ENCODE peak calls at places on chromosomes 16 and 17, in eight cellular contexts. N, H, O, R, K, B, Q and G are unnamed samples.

GRCh38 chr17:82126479-82127314 is 28.7 kb upstream of the FASN start:
- DNase-seq in K (no peak), O (no peak), B (peak), N (no peak), Q (no peak), H (no peak), R (no peak), G (no peak)

GRCh38 chr16:23254338-23254737 is 47.8 kb upstream of the SCNN1B start:
- DNase-seq in H (no peak), Q (no peak), O (no peak), K (no peak), R (no peak), B (no peak), N (no peak), G (no peak)

GRCh38 chr16:55056585-55057520 is 126.2 kb downstream of the IRX5 start:
- DNase-seq in N (peak), H (no peak), B (peak), Q (no peak), R (no peak), O (peak), K (no peak), G (no peak)

GRCh38 chr17:68122587-68122986 is 87.1 kb downstream of the KPNA2 start:
- DNase-seq in K (no peak), B (no peak), H (no peak), R (no peak), N (no peak), O (no peak), Q (no peak), G (no peak)

GRCh38 chr16:1651055-1651454 is 27.0 kb upstream of the JPT2 start:
- DNase-seq in Q (no peak), K (no peak), H (no peak), N (no peak), R (no peak), O (no peak), B (no peak), G (no peak)

GRCh38 chr17:66422181-66422580 is 119.8 kb downstream of the PRKCA start:
- DNase-seq in R (no peak), N (peak), B (no peak), Q (no peak), H (no peak), O (no peak), K (no peak), G (no peak)

GRCh38 chr16:87560428-87561199 is 41.7 kb upstream of the JPH3 start:
- DNase-seq in B (peak), Q (peak), O (peak), R (no peak), N (peak), K (no peak), H (peak), G (peak)

GRCh38 chr17:83194189-83194565 is 114.8 kb downstream of the METRNL start:
- DNase-seq in O (no peak), Q (no peak), N (no peak), R (no peak), B (no peak), K (no peak), H (no peak), G (no peak)

GRCh38 chr17:51888823-51889222 is 269.7 kb downstream of the CA10 start:
- DNase-seq in H (no peak), B (no peak), K (no peak), O (no peak), Q (no peak), N (no peak), R (no peak), G (no peak)

GRCh38 chr17:7476474-7476873 is 3.0 kb downstream of the ZBTB4 start:
- DNase-seq in N (peak), B (no peak), R (no peak), K (peak), H (no peak), Q (peak), O (no peak), G (no peak)

GRCh38 chr16:65767125-65767524 is 599.4 kb upstream of the CDH5 start:
- DNase-seq in B (no peak), Q (peak), N (no peak), O (no peak), R (no peak), K (no peak), H (no peak), G (no peak)

GRCh38 chr16:87685766-87686165 is 80.0 kb downstream of the KLHDC4 start:
- DNase-seq in O (no peak), H (no peak), Q (no peak), R (no peak), B (no peak), K (no peak), N (no peak), G (no peak)

GRCh38 chr17:82444284-82444893 is 6.2 kb downstream of the CYBC1 start:
- DNase-seq in K (no peak), R (no peak), O (no peak), B (peak), Q (no peak), N (no peak), H (no peak), G (no peak)

GRCh38 chr17:59004338-59005111 is 102.2 kb downstream of the TRIM37 start:
- DNase-seq in B (peak), Q (peak), R (peak), H (peak), N (peak), K (peak), O (peak), G (peak)

GRCh38 chr17:50209472-50210248 is 8.2 kb upstream of the COL1A1 start:
- DNase-seq in K (no peak), B (peak), R (no peak), N (no peak), O (peak), H (no peak), Q (peak), G (no peak)

GRCh38 chr17:13016881-13017622 is 775 bp downstream of the ELAC2 start:
- DNase-seq in B (no peak), N (no peak), Q (no peak), R (no peak), H (no peak), O (no peak), K (no peak), G (peak)

GRCh38 chr16:10575506-10576130 is 4.8 kb downstream of the EMP2 start:
- DNase-seq in Q (no peak), H (no peak), R (no peak), K (no peak), B (no peak), N (no peak), O (no peak), G (peak)

GRCh38 chr17:4305224-4305623 is 41.4 kb upstream of the ANKFY1 start:
- DNase-seq in B (no peak), R (no peak), H (no peak), N (no peak), K (no peak), O (no peak), Q (no peak), G (no peak)

GRCh38 chr17:81302861-81303326 is 7.8 kb upstream of the SLC38A10 start:
- DNase-seq in R (no peak), B (peak), O (no peak), N (no peak), K (no peak), Q (no peak), H (no peak), G (no peak)

GRCh38 chr17:58328195-58329034 is at the start of gene TSPOAP1:
- DNase-seq in H (no peak), R (peak), Q (peak), K (no peak), O (peak), B (peak), N (no peak), G (peak)

GRCh38 chr17:58412910-58413630 is 4.3 kb downstream of the RNF43 start:
- DNase-seq in K (no peak), O (no peak), N (no peak), Q (peak), B (no peak), H (no peak), R (no peak), G (peak)

GRCh38 chr17:35735036-35735805 is 3.8 kb downstream of the RASL10B start:
- DNase-seq in O (no peak), B (no peak), K (no peak), H (no peak), N (no peak), Q (no peak), R (no peak), G (no peak)

GRCh38 chr17:46194393-46195216 is 1.4 kb upstream of the KANSL1 start:
- DNase-seq in O (no peak), B (peak), H (peak), Q (peak), N (peak), K (peak), R (peak), G (peak)

GRCh38 chr16:8878523-8878911 is 3.6 kb upstream of the LITAFD start:
- DNase-seq in Q (no peak), H (no peak), R (no peak), O (no peak), N (peak), B (no peak), K (no peak), G (no peak)

GRCh38 chr17:21199311-21199710 is 14.7 kb downstream of the TMEM11 start:
- DNase-seq in N (no peak), R (no peak), B (no peak), K (no peak), Q (peak), H (no peak), O (peak), G (no peak)

GRCh38 chr16:83933885-83934683 is 19.0 kb upstream of the OSGIN1 start:
- DNase-seq in O (no peak), Q (no peak), H (no peak), R (no peak), N (no peak), B (no peak), K (no peak), G (peak)

GRCh38 chr17:1590031-1590746 is 27.6 kb upstream of the PITPNA start:
- DNase-seq in Q (peak), B (no peak), K (peak), R (no peak), N (peak), O (no peak), H (peak), G (peak)

GRCh38 chr17:49496183-49496865 is 1.2 kb downstream of the NGFR start:
- DNase-seq in Q (peak), O (peak), H (no peak), B (peak), N (peak), R (no peak), K (peak), G (peak)

GRCh38 chr16:12283596-12283995 is 307.1 kb downstream of the SNX29 start:
- DNase-seq in B (no peak), H (no peak), Q (no peak), N (no peak), O (no peak), K (no peak), R (no peak), G (no peak)

GRCh38 chr17:78992542-78993212 is 13.0 kb upstream of the LGALS3BP start:
- DNase-seq in K (no peak), R (no peak), N (no peak), Q (peak), H (no peak), B (no peak), O (no peak), G (no peak)

GRCh38 chr16:914453-914852 is 56.3 kb downstream of the LMF1 start:
- DNase-seq in O (no peak), R (peak), Q (no peak), K (peak), B (no peak), N (peak), H (peak), G (peak)

GRCh38 chr16:22977294-22977697 is 163.3 kb downstream of the HS3ST2 start:
- DNase-seq in K (peak), B (no peak), R (no peak), O (no peak), Q (peak), H (peak), N (peak), G (peak)

GRCh38 chr17:63419949-63420867 is 25.9 kb downstream of the CYB561 start:
- DNase-seq in Q (peak), B (no peak), R (no peak), K (peak), H (no peak), O (no peak), N (no peak), G (no peak)

GRCh38 chr16:26111900-26112299 is 420.1 kb downstream of the HS3ST4 start:
- DNase-seq in Q (peak), K (no peak), H (no peak), N (peak), O (no peak), B (no peak), R (no peak), G (peak)

DNA sequence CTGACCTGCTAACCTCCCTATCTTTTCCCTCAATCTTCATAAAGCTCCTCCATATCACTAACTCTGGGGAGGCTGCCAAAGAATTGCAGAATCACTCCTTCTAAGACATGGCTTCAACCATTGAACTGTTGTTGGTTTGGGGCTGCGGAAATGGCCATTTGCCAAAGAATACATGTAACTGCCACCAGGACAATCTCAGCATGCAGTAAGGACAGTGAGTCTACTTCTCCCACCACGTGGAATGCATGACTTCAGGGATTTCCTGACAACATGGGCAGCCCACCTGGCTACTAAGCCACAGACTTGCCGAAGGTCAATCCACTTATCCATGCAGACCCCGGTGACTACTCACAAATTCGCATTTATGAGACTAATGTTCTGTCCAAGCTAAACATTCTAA is 104.3 kb upstream of the NUDT7 start:
- DNase-seq in K (peak), B (no peak), R (no peak), H (no peak), N (no peak), O (no peak), Q (no peak), G (no peak)
- TF ChIP-seq MAX in K (peak), B (no peak), R (no peak), H (no peak), N (no peak), O (no peak), Q (no peak), G (no peak)

GRCh38 chr16:67655363-67655762 is 4.7 kb downstream of the ACD start:
- DNase-seq in O (no peak), N (no peak), K (no peak), B (no peak), R (no peak), Q (no peak), H (no peak), G (no peak)

GRCh38 chr16:67652578-67653130 is 7.4 kb downstream of the ACD start:
- DNase-seq in H (peak), N (no peak), R (no peak), O (peak), K (no peak), Q (peak), B (peak), G (peak)

GRCh38 chr16:67651847-67652246 is 6.9 kb downstream of the CARMIL2 start:
- DNase-seq in N (no peak), O (no peak), K (no peak), B (peak), R (no peak), Q (no peak), H (no peak), G (no peak)

GRCh38 chr16:67654069-67654911 is 5.8 kb downstream of the ACD start:
- DNase-seq in H (no peak), B (no peak), N (no peak), K (no peak), R (no peak), Q (no peak), O (no peak), G (no peak)

GRCh38 chr16:67653131-67654068 is 6.7 kb downstream of the ACD start:
- DNase-seq in O (no peak), H (no peak), N (no peak), B (peak), R (no peak), K (no peak), Q (no peak), G (no peak)
- TF ChIP-seq CTCF in O (no peak), H (peak), N (no peak), B (peak), R (no peak), K (peak), Q (no peak), G (no peak)

DNA sequence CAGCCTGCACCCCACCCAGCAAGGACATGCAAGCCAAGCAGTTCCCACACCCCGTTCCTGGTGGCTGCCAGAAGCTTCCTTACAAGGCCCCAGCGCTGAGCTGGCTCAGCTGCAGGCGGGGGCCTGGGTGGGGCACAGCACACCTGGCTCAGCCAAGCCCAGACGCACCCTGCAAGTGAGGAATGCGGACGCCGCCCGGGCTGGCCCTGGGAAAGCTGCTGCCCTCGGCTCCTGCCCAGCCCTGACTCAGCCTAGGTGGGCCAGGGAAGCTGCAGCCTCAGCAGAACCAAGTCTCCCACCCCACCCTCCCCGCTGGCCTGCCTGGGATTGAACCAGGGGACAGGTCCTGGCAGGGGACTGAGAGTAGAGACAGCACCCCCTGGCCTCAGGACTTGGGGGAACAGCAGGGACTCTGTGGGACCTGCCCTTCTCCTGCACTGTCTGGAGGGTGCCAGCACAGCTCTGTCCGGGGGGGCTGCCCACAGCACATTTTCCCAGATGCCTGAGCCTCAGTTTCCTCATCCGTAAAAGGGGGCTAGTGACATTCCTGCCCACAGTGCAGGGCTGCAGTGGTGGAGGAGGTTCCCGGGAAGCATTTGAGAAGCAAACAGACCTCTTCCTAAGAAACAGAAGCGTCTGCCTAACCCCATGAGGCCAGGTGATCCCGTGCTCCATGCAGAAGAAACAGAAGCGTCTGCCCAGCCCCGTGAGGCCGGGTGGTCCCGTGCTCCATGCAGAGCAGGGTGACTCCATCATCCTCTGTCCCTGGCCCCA is 29.9 kb upstream of the KRT17 start:
- DNase-seq in R (no peak), K (no peak), B (no peak), N (peak), O (no peak), Q (no peak), H (peak), G (no peak)
- TF ChIP-seq MAX in R (no peak), K (no peak), B (no peak), N (no peak), O (no peak), Q (no peak), H (peak), G (no peak)

GRCh38 chr17:69506489-69506888 is 92.0 kb downstream of the MAP2K6 start:
- DNase-seq in H (no peak), B (no peak), N (peak), R (no peak), O (no peak), K (no peak), Q (no peak), G (peak)
- TF ChIP-seq CTCF in H (peak), B (peak), N (peak), R (peak), O (no peak), K (no peak), Q (peak), G (peak)

GRCh38 chr17:40555296-40556190 is 9.7 kb downstream of the CCR7 start:
- DNase-seq in Q (no peak), R (no peak), O (peak), H (no peak), K (no peak), B (no peak), N (no peak), G (no peak)

GRCh38 chr17:40552806-40553693 is 12.2 kb downstream of the CCR7 start:
- DNase-seq in O (peak), K (no peak), N (no peak), H (no peak), B (no peak), R (no peak), Q (no peak), G (no peak)

GRCh38 chr17:40556198-40556661 is 9.0 kb downstream of the CCR7 start:
- DNase-seq in B (no peak), K (no peak), N (no peak), R (no peak), H (no peak), Q (no peak), O (no peak), G (no peak)

GRCh38 chr17:40553694-40554534 is 11.4 kb downstream of the CCR7 start:
- DNase-seq in R (no peak), N (no peak), B (no peak), K (no peak), Q (peak), H (no peak), O (peak), G (peak)

GRCh38 chr17:40554646-40555295 is 10.5 kb downstream of the CCR7 start:
- DNase-seq in O (peak), B (no peak), K (no peak), H (no peak), R (no peak), Q (peak), N (no peak), G (no peak)
- TF ChIP-seq MAX in O (no peak), B (no peak), K (no peak), H (no peak), R (no peak), Q (peak), N (peak), G (no peak)

GRCh38 chr17:77147357-77147801 is 6.6 kb downstream of the SEC14L1 start:
- DNase-seq in N (no peak), R (peak), H (no peak), K (no peak), O (no peak), B (no peak), Q (no peak), G (no peak)

GRCh38 chr17:77145209-77145608 is 4.4 kb downstream of the SEC14L1 start:
- DNase-seq in B (no peak), H (no peak), R (peak), N (no peak), O (no peak), K (no peak), Q (no peak), G (no peak)

GRCh38 chr17:77144227-77144626 is 3.5 kb downstream of the SEC14L1 start:
- DNase-seq in N (no peak), H (no peak), K (no peak), O (no peak), B (no peak), Q (no peak), R (no peak), G (no peak)

GRCh38 chr17:77146882-77147281 is 6.1 kb downstream of the SEC14L1 start:
- DNase-seq in O (peak), R (no peak), B (no peak), H (no peak), K (no peak), N (no peak), Q (no peak), G (no peak)

GRCh38 chr17:77145635-77146632 is 5.2 kb downstream of the SEC14L1 start:
- DNase-seq in N (no peak), R (peak), O (peak), Q (no peak), K (peak), H (no peak), B (peak), G (no peak)
- TF ChIP-seq CTCF in N (no peak), R (no peak), O (no peak), Q (no peak), K (no peak), H (no peak), B (peak), G (no peak)

GRCh38 chr17:18855831-18856624 is 1.9 kb upstream of the PRPSAP2 start:
- DNase-seq in N (peak), K (peak), R (peak), O (peak), H (peak), Q (peak), B (peak), G (peak)

GRCh38 chr17:18850679-18851078 is 7.3 kb upstream of the PRPSAP2 start:
- DNase-seq in O (no peak), B (no peak), K (no peak), R (no peak), Q (no peak), N (no peak), H (no peak), G (no peak)

GRCh38 chr17:18854956-18855355 is 3.0 kb upstream of the PRPSAP2 start:
- DNase-seq in B (no peak), O (no peak), H (no peak), K (no peak), Q (no peak), N (no peak), R (no peak), G (no peak)

GRCh38 chr17:18851206-18851605 is 6.7 kb upstream of the PRPSAP2 start:
- DNase-seq in B (no peak), K (no peak), H (no peak), Q (no peak), R (no peak), N (peak), O (no peak), G (no peak)
- TF ChIP-seq MAX in B (no peak), K (no peak), H (no peak), Q (no peak), R (no peak), N (no peak), O (no peak), G (no peak)